ENCODE peak calls at places on chromosomes 1 and 21, in eight cellular contexts. W is foreskin fibroblast, Y is fibroblast of villous mesenchyme, R is H1, J is lower leg skin, H is mucosa of descending colon, U is ovary, L is heart left ventricle. C is an unnamed sample.

GRCh38 chr1:83900530-83900929 is 98.4 kb downstream of the TTLL7 start:
- DNase-seq in W (peak), Y (peak), R (no peak), J (no peak), H (no peak), U (no peak), L (no peak), C (peak)

GRCh38 chr1:33758698-33759097 is 105.2 kb upstream of the HMGB4 start:
- DNase-seq in W (peak), Y (peak), R (no peak), J (peak), H (no peak), U (no peak), L (peak), C (no peak)

GRCh38 chr1:98661544-98662353 is at the start of gene SNX7:
- DNase-seq in W (peak), Y (peak), R (peak), J (peak), H (peak), U (peak), L (peak), C (peak)

GRCh38 chr1:221343106-221343505 is 398.8 kb downstream of the DUSP10 start:
- DNase-seq in W (no peak), Y (no peak), R (no peak), J (no peak), H (no peak), U (no peak), L (no peak), C (no peak)

GRCh38 chr1:180435566-180435965 is 66.8 kb downstream of the ACBD6 start:
- DNase-seq in W (no peak), Y (no peak), R (no peak), J (no peak), H (no peak), U (no peak), L (no peak), C (no peak)

GRCh38 chr1:153100241-153100640 is 5.9 kb upstream of the SPRR2E start:
- DNase-seq in W (no peak), Y (no peak), R (no peak), J (no peak), H (no peak), U (no peak), L (no peak), C (peak)

GRCh38 chr1:7632126-7632525 is 139.0 kb upstream of the VAMP3 start:
- DNase-seq in W (no peak), Y (no peak), R (no peak), J (no peak), H (no peak), U (no peak), L (no peak), C (no peak)

GRCh38 chr1:11907275-11908138 is 18.7 kb downstream of the KIAA2013 start:
- DNase-seq in W (peak), Y (peak), R (peak), J (peak), H (peak), U (peak), L (peak), C (peak)

GRCh38 chr1:90386899-90387334 is 330.2 kb downstream of the BARHL2 start:
- DNase-seq in W (no peak), Y (no peak), R (no peak), J (no peak), H (no peak), U (no peak), L (no peak), C (peak)

GRCh38 chr1:179298952-179299351 is 5.4 kb downstream of the SOAT1 start:
- DNase-seq in W (no peak), Y (no peak), R (no peak), J (no peak), H (no peak), U (no peak), L (no peak), C (no peak)

GRCh38 chr1:36934061-36934460 is 100.3 kb downstream of the GRIK3 start:
- DNase-seq in W (no peak), Y (no peak), R (no peak), J (no peak), H (no peak), U (no peak), L (no peak), C (no peak)

GRCh38 chr1:69846267-69846666 is 278.5 kb downstream of the LRRC7 start:
- DNase-seq in W (no peak), Y (no peak), R (no peak), J (no peak), H (no peak), U (no peak), L (no peak), C (no peak)

GRCh38 chr1:62689524-62689923 is 1.3 kb upstream of the DOCK7 start:
- DNase-seq in W (peak), Y (peak), R (no peak), J (no peak), H (no peak), U (no peak), L (no peak), C (peak)

GRCh38 chr1:200039849-200040479 is 12.5 kb downstream of the NR5A2 start:
- DNase-seq in W (no peak), Y (no peak), R (peak), J (no peak), H (no peak), U (no peak), L (no peak), C (no peak)

GRCh38 chr21:46095106-46095719 is 2.7 kb upstream of the COL6A2 start:
- DNase-seq in W (no peak), Y (no peak), R (no peak), J (peak), H (peak), U (peak), L (peak), C (no peak)

GRCh38 chr1:193971595-193971994 is 785.2 kb upstream of the B3GALT2 start:
- DNase-seq in W (peak), Y (peak), R (no peak), J (no peak), H (no peak), U (no peak), L (no peak), C (peak)

GRCh38 chr1:92619466-92620189 is 132.9 kb upstream of the GFI1 start:
- DNase-seq in W (no peak), Y (no peak), R (no peak), J (no peak), H (no peak), U (no peak), L (no peak), C (no peak)

GRCh38 chr1:226425004-226425378 is 17.1 kb upstream of the PARP1 start:
- DNase-seq in W (no peak), Y (no peak), R (no peak), J (no peak), H (no peak), U (no peak), L (no peak), C (no peak)

GRCh38 chr1:226425431-226426031 is 17.6 kb upstream of the PARP1 start:
- DNase-seq in W (no peak), Y (no peak), R (no peak), J (no peak), H (no peak), U (no peak), L (no peak), C (no peak)

GRCh38 chr1:226422478-226422877 is 14.6 kb upstream of the PARP1 start:
- DNase-seq in W (no peak), Y (no peak), R (no peak), J (no peak), H (no peak), U (no peak), L (no peak), C (no peak)

GRCh38 chr1:226427131-226427530 is 19.2 kb upstream of the PARP1 start:
- DNase-seq in W (no peak), Y (no peak), R (no peak), J (no peak), H (no peak), U (no peak), L (no peak), C (no peak)

GRCh38 chr1:226424228-226425003 is 16.5 kb upstream of the PARP1 start:
- DNase-seq in W (peak), Y (peak), R (no peak), J (no peak), H (no peak), U (no peak), L (no peak), C (peak)
- TF ChIP-seq CTCF in W (peak), Y (peak), R (peak), J (no peak), H (no peak), U (peak), L (peak), C (peak)

DNA sequence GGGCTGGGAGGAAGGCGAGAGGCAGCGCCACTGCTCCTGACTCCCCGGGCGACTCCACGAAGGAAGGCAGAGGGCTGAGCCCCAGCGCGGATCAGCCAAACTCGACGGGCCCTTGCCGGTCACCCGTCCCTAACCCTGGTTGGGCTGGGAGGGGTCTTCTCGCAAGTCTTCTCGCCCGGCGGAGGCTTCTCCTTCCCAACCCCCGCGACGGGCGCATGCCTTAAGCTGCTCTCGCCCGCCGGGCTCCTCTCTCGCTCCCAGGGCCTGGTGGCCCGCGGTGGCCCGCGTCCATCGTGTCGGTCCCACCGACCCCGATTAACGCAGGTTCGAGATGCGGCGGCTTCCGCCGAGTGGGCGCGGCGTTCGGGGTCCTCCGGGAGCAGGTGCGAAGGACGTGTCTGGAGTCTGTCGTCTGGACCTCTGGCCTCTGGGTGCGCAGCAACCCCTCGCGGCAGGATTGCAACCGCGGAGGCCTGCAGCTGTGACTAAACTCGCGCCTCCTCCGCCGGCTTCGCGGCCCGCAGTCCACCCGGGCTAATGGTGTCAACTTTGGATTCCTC is 29.0 kb upstream of the PPM1J start:
- DNase-seq in W (peak), Y (peak), R (peak), J (no peak), H (no peak), U (peak), L (peak), C (peak)
- H3K4me3 ChIP-seq in W (peak), Y (peak), R (peak), J (no peak), H (no peak), U (no peak), L (peak), C (peak)

GRCh38 chr1:52680353-52680752 is 17.8 kb downstream of the COA7 start:
- DNase-seq in W (no peak), Y (no peak), R (no peak), J (no peak), H (no peak), U (no peak), L (no peak), C (no peak)
- TF ChIP-seq CTCF in W (no peak), Y (no peak), R (no peak), J (no peak), H (no peak), U (no peak), L (no peak), C (no peak)

GRCh38 chr1:59816318-59816878 is 1.6 kb downstream of the HOOK1 start:
- DNase-seq in W (no peak), Y (no peak), R (no peak), J (no peak), H (no peak), U (no peak), L (no peak), C (no peak)
- H3K4me3 ChIP-seq in W (no peak), Y (no peak), R (peak), J (no peak), H (no peak), U (no peak), L (no peak), C (no peak)

DNA sequence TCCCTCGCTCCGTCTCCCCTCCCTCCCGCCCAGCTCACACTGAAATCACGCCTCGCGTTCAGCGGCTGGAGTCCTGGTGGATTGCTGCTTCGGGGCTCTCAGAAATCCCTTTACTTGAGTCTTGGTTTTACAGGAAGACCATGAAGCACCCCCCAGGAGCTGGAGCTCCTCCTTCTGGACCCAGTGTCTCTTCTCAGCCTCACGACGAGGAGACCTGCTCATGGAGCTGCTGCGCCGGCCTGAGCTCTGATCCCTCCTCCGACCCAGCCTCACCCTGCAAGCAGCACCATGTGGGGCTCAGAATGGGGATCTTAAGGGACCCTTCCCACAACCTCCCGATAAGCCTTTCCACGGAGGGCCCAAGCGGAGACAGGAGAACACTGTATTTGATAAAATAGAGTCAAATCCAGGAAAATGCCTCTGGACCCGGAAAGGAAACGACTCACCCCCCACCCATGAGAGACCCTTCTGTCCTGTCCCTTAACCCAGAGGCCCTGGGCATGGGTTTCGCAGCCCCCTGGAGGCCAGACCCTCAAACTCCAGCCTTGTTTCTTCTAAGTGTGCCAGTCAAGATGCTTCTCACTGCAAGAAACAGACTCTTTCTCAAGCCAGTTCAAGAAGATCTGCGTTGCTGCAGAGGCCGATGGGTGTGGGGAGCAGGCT is 26.0 kb downstream of the PDE9A start:
- DNase-seq in W (no peak), Y (no peak), R (no peak), J (no peak), H (no peak), U (no peak), L (no peak), C (no peak)
- TF ChIP-seq CTCF in W (no peak), Y (no peak), R (peak), J (no peak), H (no peak), U (no peak), L (no peak), C (no peak)

GRCh38 chr1:170586942-170587593 is 55.1 kb downstream of the GORAB start:
- DNase-seq in W (peak), Y (peak), R (no peak), J (no peak), H (no peak), U (peak), L (no peak), C (peak)
- H3K4me3 ChIP-seq in W (peak), Y (no peak), R (no peak), J (no peak), H (no peak), U (peak), L (peak), C (no peak)

GRCh38 chr21:43269461-43269860 is 100.7 kb downstream of the CRYAA start:
- DNase-seq in W (no peak), Y (no peak), R (peak), J (no peak), H (peak), U (no peak), L (no peak), C (no peak)
- TF ChIP-seq CTCF in W (peak), Y (peak), R (peak), J (no peak), H (no peak), U (no peak), L (peak), C (peak)

DNA sequence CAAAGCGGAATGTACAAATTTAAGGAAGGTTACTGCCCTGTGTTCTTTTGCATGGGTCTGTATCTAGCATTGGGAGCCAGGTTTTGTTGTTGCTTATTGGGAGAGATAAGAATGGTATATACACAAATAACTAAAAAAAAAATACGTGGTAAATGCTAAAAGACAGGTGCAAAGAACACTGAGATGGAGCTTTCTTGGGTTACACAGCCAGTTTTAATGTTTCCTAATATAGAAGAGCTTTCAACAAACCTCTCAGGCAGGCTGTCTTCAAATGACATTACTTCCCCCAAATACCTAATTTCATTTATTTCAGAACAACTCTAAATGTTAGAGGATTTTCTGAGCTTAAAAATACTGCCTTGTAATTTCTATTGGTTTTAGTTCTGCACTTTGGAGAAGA is 1.4 kb upstream of the MDM4 start:
- DNase-seq in W (no peak), Y (no peak), R (no peak), J (no peak), H (no peak), U (no peak), L (no peak), C (no peak)
- H3K4me3 ChIP-seq in W (no peak), Y (no peak), R (no peak), J (no peak), H (no peak), U (no peak), L (no peak), C (no peak)